ENCODE peak calls at places on chromosomes 5 and 9, in four cellular contexts. One of them, this sample, is unnamed.

GRCh38 chr5:32144637-32145207 is 29.4 kb downstream of the GOLPH3 start:
- DNase-seq in HepG2: no peak
- DNase-seq in GM12878: no peak
- DNase-seq in H1: no peak
- DNase-seq in this sample: no peak

GRCh38 chr5:56110646-56111403 is 116.1 kb upstream of the IL6ST start:
- DNase-seq in HepG2: no peak
- DNase-seq in GM12878: no peak
- DNase-seq in H1: no peak
- DNase-seq in this sample: no peak

GRCh38 chr9:14296462-14296861 is 17.5 kb downstream of the NFIB start:
- DNase-seq in HepG2: no peak
- DNase-seq in GM12878: no peak
- DNase-seq in H1: no peak
- DNase-seq in this sample: no peak

GRCh38 chr5:53256746-53257145 is 147.2 kb upstream of the MOCS2 start:
- DNase-seq in HepG2: no peak
- DNase-seq in GM12878: no peak
- DNase-seq in H1: no peak
- DNase-seq in this sample: no peak

GRCh38 chr5:120567921-120568320 is 103.8 kb downstream of the PRR16 start:
- DNase-seq in HepG2: no peak
- DNase-seq in GM12878: no peak
- DNase-seq in H1: no peak
- DNase-seq in this sample: no peak

GRCh38 chr5:41087461-41087860 is 16.3 kb upstream of the MROH2B start:
- DNase-seq in HepG2: no peak
- DNase-seq in GM12878: no peak
- DNase-seq in H1: no peak
- DNase-seq in this sample: no peak

GRCh38 chr5:37208883-37209808 is 40.0 kb downstream of the CPLANE1 start:
- DNase-seq in HepG2: no peak
- DNase-seq in GM12878: no peak
- DNase-seq in H1: no peak
- DNase-seq in this sample: no peak

GRCh38 chr5:103373576-103374472 is 115.3 kb downstream of the MACIR start:
- DNase-seq in HepG2: no peak
- DNase-seq in GM12878: no peak
- DNase-seq in H1: no peak
- DNase-seq in this sample: no peak

GRCh38 chr9:122138560-122139268 is 20.9 kb downstream of the NDUFA8 start:
- DNase-seq in HepG2: peak
- DNase-seq in GM12878: no peak
- DNase-seq in H1: no peak
- DNase-seq in this sample: no peak

GRCh38 chr5:180090769-180091546 is 19.4 kb upstream of the RNF130 start:
- DNase-seq in HepG2: peak
- DNase-seq in GM12878: no peak
- DNase-seq in H1: peak
- DNase-seq in this sample: no peak

GRCh38 chr9:137411670-137412380 is 11.1 kb downstream of the EXD3 start:
- DNase-seq in HepG2: no peak
- DNase-seq in GM12878: peak
- DNase-seq in H1: no peak
- DNase-seq in this sample: no peak

GRCh38 chr9:119137479-119137878 is 231.8 kb downstream of the BRINP1 start:
- DNase-seq in HepG2: no peak
- DNase-seq in GM12878: no peak
- DNase-seq in H1: no peak
- DNase-seq in this sample: no peak

GRCh38 chr9:136626066-136626725 is 36.5 kb upstream of the EGFL7 start:
- DNase-seq in HepG2: no peak
- DNase-seq in GM12878: no peak
- DNase-seq in H1: peak
- DNase-seq in this sample: no peak

GRCh38 chr9:534886-535285 is 306.6 kb upstream of the DMRT1 start:
- DNase-seq in HepG2: no peak
- DNase-seq in GM12878: no peak
- DNase-seq in H1: no peak
- DNase-seq in this sample: no peak

GRCh38 chr9:95754533-95755420 is 120.7 kb upstream of the ERCC6L2 start:
- DNase-seq in HepG2: no peak
- DNase-seq in GM12878: no peak
- DNase-seq in H1: no peak
- DNase-seq in this sample: no peak

GRCh38 chr5:139654875-139655491 is 6.8 kb downstream of the CXXC5 start:
- DNase-seq in HepG2: no peak
- DNase-seq in GM12878: no peak
- DNase-seq in H1: no peak
- DNase-seq in this sample: no peak

GRCh38 chr9:74951107-74951720 is 1.5 kb downstream of the C9orf40 start:
- DNase-seq in HepG2: no peak
- DNase-seq in GM12878: no peak
- DNase-seq in H1: no peak
- DNase-seq in this sample: no peak

GRCh38 chr9:74950456-74950855 is 2.3 kb downstream of the C9orf40 start:
- DNase-seq in HepG2: no peak
- DNase-seq in GM12878: no peak
- DNase-seq in H1: no peak
- DNase-seq in this sample: no peak

GRCh38 chr9:74951725-74952151 is 974 bp downstream of the C9orf40 start:
- DNase-seq in HepG2: peak
- DNase-seq in GM12878: no peak
- DNase-seq in H1: peak
- DNase-seq in this sample: peak

GRCh38 chr9:74953235-74953741 is 576 bp upstream of the C9orf40 start:
- DNase-seq in HepG2: no peak
- DNase-seq in GM12878: no peak
- DNase-seq in H1: no peak
- DNase-seq in this sample: no peak

GRCh38 chr9:74952281-74953151 is at the start of gene C9orf40:
- DNase-seq in HepG2: peak
- DNase-seq in GM12878: peak
- DNase-seq in H1: peak
- DNase-seq in this sample: peak
- H3K9ac ChIP-seq in HepG2: peak
- H3K9ac ChIP-seq in GM12878: peak
- H3K9ac ChIP-seq in H1: peak
- H3K9ac ChIP-seq in this sample: peak

DNA sequence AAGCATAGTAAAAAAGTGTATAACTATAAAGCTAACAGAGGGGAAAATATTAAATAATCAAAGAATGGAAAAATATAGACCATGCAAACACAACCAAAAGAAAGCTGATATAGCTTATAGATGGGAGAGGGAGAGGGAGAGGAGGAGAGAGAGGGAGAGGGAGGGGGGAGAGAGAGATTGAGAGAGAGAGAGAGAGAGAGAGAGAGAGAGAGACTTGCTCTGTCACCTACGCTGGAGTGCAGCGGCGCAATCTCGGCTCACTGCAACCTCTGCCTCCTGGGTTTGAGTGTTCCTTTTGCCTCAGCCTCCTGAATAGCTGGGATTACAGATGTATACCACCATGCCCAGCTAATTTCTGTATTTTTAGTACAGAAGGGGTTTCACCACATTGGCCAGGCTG is 110.6 kb downstream of the RAPGEF6 start:
- DNase-seq in HepG2: no peak
- DNase-seq in GM12878: no peak
- DNase-seq in H1: no peak
- DNase-seq in this sample: no peak
- TF ChIP-seq SUZ12 in HepG2: no peak
- TF ChIP-seq SUZ12 in GM12878: no peak
- TF ChIP-seq SUZ12 in H1: no peak
- TF ChIP-seq SUZ12 in this sample: no peak

DNA sequence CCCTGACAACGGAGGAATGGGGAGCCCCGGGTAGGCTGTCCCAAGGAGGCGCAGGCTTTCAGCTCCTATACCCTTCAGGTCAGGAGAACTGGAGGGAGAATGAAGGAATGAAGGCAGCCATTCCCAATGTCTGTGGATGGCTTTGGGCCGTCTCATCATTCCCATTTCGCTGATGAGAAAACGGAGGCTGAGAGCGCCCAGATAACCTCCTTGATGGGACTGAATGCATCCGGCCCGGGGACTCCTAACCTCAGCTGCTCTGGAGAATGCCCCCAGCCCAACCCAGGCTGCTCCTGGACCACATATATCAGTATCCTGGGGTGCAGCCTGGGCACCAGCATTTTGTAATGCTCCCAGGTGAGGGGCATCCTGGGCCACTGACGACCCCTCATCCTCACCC is 52.6 kb upstream of the RNU6ATAC start:
- DNase-seq in HepG2: no peak
- DNase-seq in GM12878: no peak
- DNase-seq in H1: no peak
- DNase-seq in this sample: no peak
- TF ChIP-seq ZNF274 in HepG2: no peak
- TF ChIP-seq ZNF274 in GM12878: no peak
- TF ChIP-seq ZNF274 in H1: no peak
- TF ChIP-seq ZNF274 in this sample: no peak

DNA sequence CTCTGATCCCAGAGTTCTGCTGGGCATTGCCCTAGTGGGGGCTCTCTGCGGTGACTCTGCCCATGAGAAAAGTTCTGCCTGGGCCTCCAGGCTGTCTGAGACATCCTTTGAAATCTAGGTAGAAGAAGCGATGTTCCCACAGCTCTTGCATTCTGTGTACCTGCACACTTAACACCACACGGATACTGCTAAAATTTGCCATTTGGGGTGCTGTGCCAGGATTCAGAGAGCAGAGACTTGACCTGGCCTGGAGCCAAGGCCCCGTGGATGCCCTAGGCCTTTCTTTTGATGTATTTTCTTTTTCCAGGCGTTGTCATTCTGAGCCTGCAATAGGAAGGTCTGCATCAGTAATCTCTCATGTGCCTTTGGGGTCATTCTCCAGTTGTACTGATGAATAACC is 89.3 kb upstream of the IL12B start:
- DNase-seq in HepG2: peak
- DNase-seq in GM12878: no peak
- DNase-seq in H1: no peak
- DNase-seq in this sample: no peak
- H3K9ac ChIP-seq in HepG2: no peak
- H3K9ac ChIP-seq in GM12878: no peak
- H3K9ac ChIP-seq in H1: no peak
- H3K9ac ChIP-seq in this sample: no peak

DNA sequence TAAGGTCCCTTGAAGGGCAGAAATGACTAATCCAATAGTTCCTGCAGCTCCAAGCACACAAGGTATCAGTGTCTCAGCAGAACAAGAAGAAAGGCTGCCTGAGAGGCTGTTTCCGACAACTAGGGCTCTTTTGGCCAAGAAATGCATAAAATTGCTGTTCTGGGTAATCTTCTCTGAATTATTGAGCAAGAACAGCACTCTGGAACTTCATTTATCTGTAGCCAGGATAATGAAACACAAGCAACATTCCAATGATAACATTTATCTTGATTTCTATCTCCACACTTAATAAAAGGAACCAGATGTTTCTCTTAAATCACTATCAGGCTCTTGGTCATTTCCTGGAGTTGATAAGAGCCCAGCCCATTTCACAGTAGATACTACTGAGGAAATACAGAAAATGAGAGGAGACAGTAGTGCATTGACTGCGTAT is 17.0 kb upstream of the AUH start:
- DNase-seq in HepG2: no peak
- DNase-seq in GM12878: no peak
- DNase-seq in H1: no peak
- DNase-seq in this sample: no peak
- TF ChIP-seq SUZ12 in HepG2: no peak
- TF ChIP-seq SUZ12 in GM12878: no peak
- TF ChIP-seq SUZ12 in H1: no peak
- TF ChIP-seq SUZ12 in this sample: no peak

DNA sequence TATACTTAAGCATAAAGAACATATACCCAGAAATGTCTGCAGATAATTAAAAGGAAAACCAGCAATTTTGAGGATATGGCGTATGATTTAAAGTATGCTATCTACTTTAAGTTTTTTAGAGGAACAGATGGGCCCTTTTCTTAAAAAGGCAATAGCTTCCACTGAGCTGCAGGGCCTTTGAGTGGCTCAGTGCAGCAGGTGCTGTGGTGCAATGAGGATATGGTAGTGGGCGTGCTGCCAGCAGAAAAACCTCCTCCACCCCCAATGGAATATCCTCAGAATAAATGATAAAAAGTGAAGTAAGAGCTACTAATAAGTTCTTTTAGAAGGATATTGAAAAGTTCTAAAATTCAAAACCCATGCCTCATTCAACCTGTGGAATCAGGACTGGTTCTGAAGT is 814.6 kb downstream of the MTRR start:
- DNase-seq in HepG2: no peak
- DNase-seq in GM12878: no peak
- DNase-seq in H1: no peak
- DNase-seq in this sample: no peak
- TF ChIP-seq ZNF274 in HepG2: no peak
- TF ChIP-seq ZNF274 in GM12878: no peak
- TF ChIP-seq ZNF274 in H1: no peak
- TF ChIP-seq ZNF274 in this sample: no peak

GRCh38 chr9:126611592-126612328 is 2.0 kb upstream of the LMX1B start:
- DNase-seq in HepG2: peak
- DNase-seq in GM12878: no peak
- DNase-seq in H1: peak
- DNase-seq in this sample: peak
- H3K9ac ChIP-seq in HepG2: no peak
- H3K9ac ChIP-seq in GM12878: no peak
- H3K9ac ChIP-seq in H1: no peak
- H3K9ac ChIP-seq in this sample: peak

DNA sequence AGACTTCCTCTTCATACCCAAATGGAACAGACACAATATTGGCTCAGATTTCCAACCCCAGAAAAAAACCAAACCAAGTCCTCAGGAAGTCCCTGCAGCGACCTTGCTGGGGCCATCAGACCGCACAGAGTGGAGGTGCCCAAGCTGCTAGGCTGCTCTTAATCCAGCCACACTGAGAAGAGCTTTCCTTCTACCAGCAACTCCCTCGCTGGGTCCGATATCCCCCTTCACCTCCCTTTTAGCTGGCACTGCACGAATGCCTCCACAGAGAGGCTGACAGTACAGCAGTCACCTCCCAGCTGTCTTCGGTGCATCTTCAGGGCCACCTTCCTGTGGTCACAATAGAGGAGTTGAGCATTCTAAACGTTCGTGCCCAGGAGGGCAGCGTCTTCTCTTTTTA is 5.8 kb downstream of the NAIF1 start:
- DNase-seq in HepG2: no peak
- DNase-seq in GM12878: no peak
- DNase-seq in H1: no peak
- DNase-seq in this sample: no peak
- TF ChIP-seq SUZ12 in HepG2: no peak
- TF ChIP-seq SUZ12 in GM12878: no peak
- TF ChIP-seq SUZ12 in H1: no peak
- TF ChIP-seq SUZ12 in this sample: no peak

DNA sequence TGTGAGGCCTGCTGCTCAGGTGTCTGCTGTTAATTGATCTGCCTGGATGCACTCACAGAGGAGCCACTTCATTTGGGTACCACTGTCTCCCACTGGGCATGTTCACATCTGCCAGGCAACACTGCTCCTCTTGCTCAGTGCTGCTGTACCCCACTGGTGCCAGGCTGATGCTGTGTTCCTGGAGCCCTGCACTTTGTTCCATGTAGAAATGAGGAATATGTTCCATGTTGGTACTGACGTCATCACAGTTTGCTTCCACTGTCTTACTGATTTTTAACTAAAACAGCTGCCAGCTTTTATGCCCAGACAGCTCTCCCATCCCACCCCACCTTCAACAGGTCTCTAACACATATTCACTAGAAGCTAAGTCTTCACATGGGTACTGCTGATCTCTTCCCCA is 355.7 kb downstream of the LRRC70 start:
- DNase-seq in HepG2: no peak
- DNase-seq in GM12878: no peak
- DNase-seq in H1: no peak
- DNase-seq in this sample: no peak
- TF ChIP-seq ZNF274 in HepG2: no peak
- TF ChIP-seq ZNF274 in GM12878: no peak
- TF ChIP-seq ZNF274 in H1: no peak
- TF ChIP-seq ZNF274 in this sample: no peak